ENCODE peak calls at places on chromosomes 12 and 14, in four cellular contexts. D, K, E and J are unnamed samples.

GRCh38 chr14:67620217-67620789 is 583 bp downstream of the ARG2 start:
- DNase-seq in K (peak), D (no peak), E (peak), J (no peak)

GRCh38 chr12:49903351-49903699 is 375 bp downstream of the FAIM2 start:
- DNase-seq in D (no peak), E (no peak), K (no peak), J (no peak)

GRCh38 chr12:118053071-118053985 is 7.7 kb downstream of the WSB2 start:
- DNase-seq in E (no peak), K (no peak), D (no peak), J (no peak)

GRCh38 chr12:65534105-65534841 is 255.8 kb downstream of the MSRB3 start:
- DNase-seq in K (no peak), D (no peak), E (no peak), J (no peak)

GRCh38 chr12:27810756-27811155 is 30.7 kb upstream of the MANSC4 start:
- DNase-seq in D (peak), E (no peak), K (no peak), J (no peak)

GRCh38 chr12:130456375-130457199 is 118.9 kb downstream of the PIWIL1 start:
- DNase-seq in K (no peak), E (no peak), D (no peak), J (no peak)

GRCh38 chr12:6832125-6832524 is 3.9 kb downstream of the P3H3 start:
- DNase-seq in D (no peak), K (no peak), E (no peak), J (no peak)

GRCh38 chr12:57127710-57128518 is at the start of gene LRP1:
- DNase-seq in D (peak), E (peak), K (peak), J (peak)

GRCh38 chr12:66065623-66066022 is 64.9 kb downstream of the LLPH start:
- DNase-seq in E (no peak), K (no peak), D (no peak), J (no peak)

GRCh38 chr12:45989277-45989856 is 1.0 kb downstream of the SCAF11 start:
- DNase-seq in D (no peak), E (no peak), K (peak), J (no peak)

GRCh38 chr12:19189522-19189921 is 60.0 kb downstream of the PLEKHA5 start:
- DNase-seq in D (no peak), K (no peak), E (no peak), J (no peak)

GRCh38 chr12:583251-583869 is 79.9 kb downstream of the NINJ2 start:
- DNase-seq in E (no peak), K (no peak), D (no peak), J (no peak)

GRCh38 chr14:76775159-76775694 is 14.0 kb downstream of the VASH1 start:
- DNase-seq in D (no peak), E (no peak), K (no peak), J (no peak)

GRCh38 chr12:93243689-93244513 is 133.8 kb upstream of the NUDT4 start:
- DNase-seq in E (peak), K (peak), D (peak), J (no peak)

GRCh38 chr12:52216107-52216506 is 16.9 kb upstream of the KRT7 start:
- DNase-seq in D (no peak), K (no peak), E (no peak), J (no peak)

GRCh38 chr12:108806921-108807320 is 50.5 kb downstream of the SSH1 start:
- DNase-seq in D (no peak), E (no peak), K (no peak), J (no peak)

GRCh38 chr12:122106891-122107660 is 28.5 kb downstream of the MLXIP start:
- DNase-seq in D (peak), K (no peak), E (no peak), J (no peak)

GRCh38 chr14:77825895-77826519 is 26.1 kb downstream of the ADCK1 start:
- DNase-seq in D (no peak), E (no peak), K (no peak), J (no peak)

GRCh38 chr12:57129311-57130288 is 1.3 kb downstream of the LRP1 start:
- DNase-seq in K (no peak), E (no peak), D (peak), J (no peak)

GRCh38 chr12:48199784-48200198 is 3.3 kb downstream of the OR10AD1 start:
- DNase-seq in D (no peak), E (peak), K (no peak), J (no peak)

GRCh38 chr12:89663577-89664357 is 44.9 kb downstream of the ATP2B1 start:
- DNase-seq in D (peak), K (no peak), E (no peak), J (no peak)

GRCh38 chr12:122238861-122239260 is 13.0 kb upstream of the DIABLO start:
- DNase-seq in K (no peak), D (no peak), E (no peak), J (no peak)

GRCh38 chr12:25689996-25690501 is 137.0 kb upstream of the LMNTD1 start:
- DNase-seq in E (peak), K (no peak), D (peak), J (no peak)

GRCh38 chr14:64507376-64508156 is 3.0 kb downstream of the ZBTB1 start:
- DNase-seq in E (no peak), D (no peak), K (no peak), J (no peak)

GRCh38 chr14:24236689-24237462 is 4.1 kb downstream of the GMPR2 start:
- DNase-seq in K (no peak), E (no peak), D (no peak), J (no peak)

GRCh38 chr14:98931911-98932310 is 340.1 kb downstream of the BCL11B start:
- DNase-seq in E (no peak), D (no peak), K (peak), J (peak)

GRCh38 chr14:30214014-30214413 is 286.4 kb upstream of the PRKD1 start:
- DNase-seq in K (no peak), E (no peak), D (peak), J (no peak)

GRCh38 chr12:131090254-131091210 is 136.8 kb downstream of the ADGRD1 start:
- DNase-seq in D (no peak), E (peak), K (no peak), J (no peak)

GRCh38 chr12:52243774-52244614 is 11.0 kb downstream of the KRT7 start:
- DNase-seq in D (peak), E (peak), K (peak), J (no peak)

GRCh38 chr12:32069731-32070130 is 36.9 kb upstream of the BICD1 start:
- DNase-seq in D (no peak), E (no peak), K (no peak), J (no peak)

GRCh38 chr12:104682790-104683279 is 226.1 kb downstream of the CHST11 start:
- DNase-seq in E (no peak), K (peak), D (no peak), J (peak)

GRCh38 chr12:86389949-86390348 is 133.8 kb upstream of the MGAT4C start:
- DNase-seq in K (no peak), D (no peak), E (no peak), J (no peak)

GRCh38 chr12:57241556-57242310 is 9.3 kb downstream of the STAC3 start:
- DNase-seq in K (no peak), E (no peak), D (no peak), J (no peak)

GRCh38 chr12:117096643-117097042 is 2.6 kb downstream of the TESC start:
- DNase-seq in D (no peak), K (no peak), E (no peak), J (no peak)